ENCODE peak calls at places on chromosomes 3 and 15, in seven cellular contexts. F, N, Y, W, T, I and K are unnamed samples.

GRCh38 chr3:142850395-142851023 is 38.4 kb downstream of the PCOLCE2 start:
- DNase-seq in F (peak; percentile 56), N (peak; percentile 93), Y (peak; percentile 7), W (no peak), T (peak; percentile 97), I (peak; percentile 92), K (no peak)

GRCh38 chr15:85607141-85607806 is 187.5 kb downstream of the KLHL25 start:
- DNase-seq in F (no peak), N (peak; percentile 68), Y (no peak), W (no peak), T (peak; percentile 38), I (peak; percentile 63), K (no peak)

GRCh38 chr3:157125101-157125500 is 34.8 kb downstream of the CCNL1 start:
- DNase-seq in F (no peak), N (peak; percentile 76), Y (no peak), W (no peak), T (no peak), I (no peak), K (no peak)

GRCh38 chr3:51379746-51380330 is 5.3 kb upstream of the MANF start:
- DNase-seq in F (no peak), N (no peak), Y (no peak), W (peak; percentile 51), T (no peak), I (no peak), K (no peak)

GRCh38 chr15:47548986-47549385 is 168.3 kb upstream of the SEMA6D start:
- DNase-seq in F (no peak), N (no peak), Y (no peak), W (no peak), T (no peak), I (no peak), K (no peak)

GRCh38 chr3:77053769-77054168 is 13.9 kb downstream of the ROBO2 start:
- DNase-seq in F (no peak), N (no peak), Y (no peak), W (no peak), T (peak; percentile 6), I (no peak), K (no peak)

GRCh38 chr3:122745365-122746021 is 48.1 kb downstream of the HSPBAP1 start:
- DNase-seq in F (peak; percentile 48), N (peak; percentile 88), Y (no peak), W (no peak), T (peak; percentile 91), I (peak; percentile 50), K (no peak)

GRCh38 chr3:139353920-139354556 is 10.2 kb downstream of the MRPS22 start:
- DNase-seq in F (peak; percentile 50), N (peak; percentile 66), Y (no peak), W (no peak), T (peak; percentile 85), I (peak; percentile 70), K (no peak)

GRCh38 chr15:32905481-32905880 is 187.7 kb downstream of the GREM1 start:
- DNase-seq in F (peak; percentile 4), N (no peak), Y (no peak), W (no peak), T (no peak), I (peak; percentile 79), K (no peak)

GRCh38 chr3:121757087-121757811 is 7.7 kb upstream of the GOLGB1 start:
- DNase-seq in F (no peak), N (no peak), Y (no peak), W (no peak), T (peak; percentile 19), I (peak; percentile 19), K (peak; percentile 29)